ENCODE peak calls at places on chromosomes 2 and 18, in four cellular contexts. D is Peyer's patch, T is foreskin fibroblast, G is AG04450. V is an unnamed sample.

GRCh38 chr18:51290864-51291263 is 93.4 kb upstream of the MEX3C start:
- DNase-seq in D (no peak), T (no peak), G (no peak), V (no peak)

GRCh38 chr2:96225016-96225533 is 16.4 kb upstream of the STARD7 start:
- DNase-seq in T (no peak), G (no peak), D (no peak), V (no peak)

GRCh38 chr2:207176245-207176644 is 10.5 kb upstream of the KLF7 start:
- DNase-seq in T (no peak), D (no peak), G (no peak), V (no peak)

GRCh38 chr2:231297108-231297908 is 98.2 kb upstream of the B3GNT7 start:
- DNase-seq in T (peak), G (peak), D (peak), V (peak)

GRCh38 chr2:60565472-60565871 is 12.0 kb upstream of the BCL11A start:
- DNase-seq in T (peak), G (no peak), D (no peak), V (no peak)

GRCh38 chr2:202171246-202171833 is 67.1 kb downstream of the SUMO1 start:
- DNase-seq in G (no peak), T (peak), D (no peak), V (no peak)

GRCh38 chr18:52451252-52451651 is 111.3 kb downstream of the DCC start:
- DNase-seq in T (no peak), D (no peak), G (no peak), V (no peak)

GRCh38 chr2:68251855-68252406 is 401 bp downstream of the PPP3R1 start:
- DNase-seq in T (peak), G (no peak), D (no peak), V (no peak)

GRCh38 chr2:100924520-100925451 is 77.3 kb upstream of the RPL31 start:
- DNase-seq in G (peak), T (peak), D (peak), V (peak)

GRCh38 chr18:76434452-76434851 is 60.6 kb downstream of the ZNF516 start:
- DNase-seq in T (no peak), D (no peak), G (no peak), V (no peak)

GRCh38 chr18:70419526-70419925 is 130.7 kb downstream of the SOCS6 start:
- DNase-seq in G (no peak), D (no peak), T (peak), V (peak)

GRCh38 chr2:171678619-171679018 is 8.7 kb upstream of the DYNC1I2 start:
- DNase-seq in D (no peak), T (no peak), G (no peak), V (no peak)

GRCh38 chr2:238895901-238896600 is 48.2 kb downstream of the TWIST2 start:
- DNase-seq in D (no peak), G (peak), T (peak), V (peak)

GRCh38 chr2:176895158-176895557 is 317.4 kb upstream of the HNRNPA3 start:
- DNase-seq in G (no peak), D (no peak), T (no peak), V (no peak)

GRCh38 chr2:151111599-151112278 is 149.9 kb downstream of the RBM43 start:
- DNase-seq in G (peak), T (peak), D (no peak), V (peak)

GRCh38 chr2:209648714-209649113 is 122.9 kb upstream of the UNC80 start:
- DNase-seq in T (peak), G (no peak), D (no peak), V (peak)

GRCh38 chr2:63870679-63871078 is 29.0 kb downstream of the UGP2 start:
- DNase-seq in T (no peak), D (no peak), G (no peak), V (no peak)

GRCh38 chr2:225494100-225494459 is 94.6 kb downstream of the NYAP2 start:
- DNase-seq in D (no peak), G (no peak), T (no peak), V (no peak)

GRCh38 chr2:171297951-171298350 is 135.8 kb downstream of the METTL8 start:
- DNase-seq in D (no peak), G (no peak), T (peak), V (peak)

GRCh38 chr2:24917086-24917485 is 3.0 kb downstream of the ADCY3 start:
- DNase-seq in D (no peak), G (no peak), T (peak), V (no peak)
- TF ChIP-seq CTCF in D (no peak), G (no peak), T (no peak), V (no peak)

GRCh38 chr2:201132518-201132917 is 16.6 kb downstream of the CFLAR start:
- DNase-seq in D (no peak), T (no peak), G (no peak), V (no peak)
- H3K4me3 ChIP-seq in D (no peak), T (no peak), G (no peak), V (no peak)

GRCh38 chr2:113192459-113193100 is 18.8 kb downstream of the PSD4 start:
- DNase-seq in T (no peak), D (no peak), G (no peak), V (no peak)
- TF ChIP-seq CTCF in T (no peak), D (no peak), G (no peak), V (no peak)

GRCh38 chr2:97718051-97718882 is 4.9 kb downstream of the ZAP70 start:
- DNase-seq in T (no peak), G (no peak), D (peak), V (no peak)
- H3K4me3 ChIP-seq in T (no peak), G (no peak), D (peak), V (no peak)

GRCh38 chr2:12321886-12322285 is 394.9 kb upstream of the TRIB2 start:
- DNase-seq in T (no peak), D (no peak), G (no peak), V (peak)

GRCh38 chr2:12317853-12318426 is 398.8 kb upstream of the TRIB2 start:
- DNase-seq in T (peak), G (peak), D (no peak), V (peak)

GRCh38 chr2:12320027-12320734 is 396.6 kb upstream of the TRIB2 start:
- DNase-seq in G (no peak), D (no peak), T (no peak), V (peak)

GRCh38 chr2:12318427-12319057 is 398.2 kb upstream of the TRIB2 start:
- DNase-seq in G (no peak), D (no peak), T (peak), V (peak)

DNA sequence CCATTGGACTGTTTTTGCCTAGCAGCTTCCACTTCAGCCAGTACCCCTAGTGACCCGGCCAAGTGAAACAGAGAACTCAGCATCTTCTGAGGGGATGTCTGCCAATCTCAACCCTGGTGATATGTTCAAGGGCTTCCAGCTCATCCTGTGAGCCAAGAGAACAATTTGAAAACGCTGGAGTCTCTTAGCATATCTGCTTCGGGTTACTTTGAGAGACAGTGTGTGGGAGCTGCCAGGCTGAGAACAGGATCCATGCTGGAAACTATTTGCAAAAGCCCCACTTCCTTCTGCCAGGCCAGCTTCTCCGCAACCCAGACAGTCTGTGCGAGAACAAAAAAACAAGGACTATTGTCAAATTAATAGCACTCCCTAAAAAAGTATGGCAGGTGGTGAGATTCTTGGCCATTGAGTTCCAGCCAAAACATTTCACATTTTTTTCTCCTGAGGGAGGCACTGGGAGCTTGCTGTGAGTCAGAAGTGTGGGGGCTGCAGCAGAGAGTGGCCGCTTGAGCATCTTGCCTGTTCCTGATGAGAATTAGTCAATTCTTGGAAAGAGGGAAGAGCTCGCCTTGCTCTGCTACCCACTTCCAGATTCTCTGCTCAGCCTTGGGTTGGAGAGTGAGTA is 395.6 kb upstream of the TRIB2 start:
- DNase-seq in G (peak), D (no peak), T (peak), V (peak)
- TF ChIP-seq CTCF in G (peak), D (no peak), T (no peak), V (no peak)